ENCODE peak calls at places on chromosomes 3 and 15, in eight cellular contexts. G, C, W, L, V, N, D and R are unnamed samples.

GRCh38 chr3:161371441-161372320 is at the start of gene SPTSSB:
- DNase-seq in G (peak), C (no peak), W (no peak), L (peak), V (no peak), N (peak), D (no peak), R (peak)

GRCh38 chr15:38048001-38048455 is 113.6 kb downstream of the TMCO5A start:
- DNase-seq in G (no peak), C (no peak), W (no peak), L (no peak), V (no peak), N (no peak), D (no peak), R (no peak)

GRCh38 chr3:97821413-97821809 is 400 bp upstream of the CRYBG3 start:
- DNase-seq in G (peak), C (no peak), W (no peak), L (peak), V (no peak), N (no peak), D (peak), R (peak)

GRCh38 chr15:31263751-31264533 is 62.7 kb upstream of the KLF13 start:
- DNase-seq in G (peak), C (no peak), W (peak), L (peak), V (no peak), N (peak), D (no peak), R (peak)

GRCh38 chr3:27794211-27794610 is 72.1 kb upstream of the EOMES start:
- DNase-seq in G (no peak), C (no peak), W (no peak), L (no peak), V (no peak), N (no peak), D (no peak), R (no peak)

GRCh38 chr3:20729185-20729584 is 543.2 kb upstream of the SGO1 start:
- DNase-seq in G (no peak), C (no peak), W (no peak), L (no peak), V (no peak), N (no peak), D (no peak), R (no peak)

GRCh38 chr3:58333206-58334012 is 717 bp downstream of the PXK start:
- DNase-seq in G (peak), C (no peak), W (no peak), L (no peak), V (no peak), N (peak), D (peak), R (no peak)

GRCh38 chr15:25066708-25067107 is 111.9 kb downstream of the SNRPN start:
- DNase-seq in G (no peak), C (no peak), W (no peak), L (no peak), V (no peak), N (no peak), D (no peak), R (no peak)

GRCh38 chr3:83034806-83035703 is 1273.6 kb upstream of the GBE1 start:
- DNase-seq in G (no peak), C (no peak), W (no peak), L (no peak), V (no peak), N (no peak), D (no peak), R (no peak)

GRCh38 chr15:58357529-58358476 is 74.0 kb upstream of the LIPC start:
- DNase-seq in G (peak), C (peak), W (no peak), L (no peak), V (no peak), N (peak), D (no peak), R (no peak)

GRCh38 chr3:190172751-190173150 is 52.1 kb upstream of the P3H2 start:
- DNase-seq in G (no peak), C (peak), W (no peak), L (no peak), V (no peak), N (no peak), D (no peak), R (no peak)

GRCh38 chr3:123392871-123393620 is 55.8 kb downstream of the ADCY5 start:
- DNase-seq in G (no peak), C (no peak), W (no peak), L (no peak), V (no peak), N (no peak), D (peak), R (no peak)

GRCh38 chr15:89399390-89400120 is 64.9 kb upstream of the POLG start:
- DNase-seq in G (no peak), C (no peak), W (no peak), L (no peak), V (no peak), N (peak), D (no peak), R (no peak)

GRCh38 chr3:97974996-97975395 is 2.8 kb upstream of the RIOX2 start:
- DNase-seq in G (no peak), C (no peak), W (no peak), L (no peak), V (no peak), N (no peak), D (no peak), R (no peak)

GRCh38 chr15:57624730-57625129 is 33.0 kb downstream of the MYZAP start:
- DNase-seq in G (no peak), C (no peak), W (no peak), L (no peak), V (no peak), N (no peak), D (no peak), R (no peak)

GRCh38 chr3:119173325-119173724 is at the start of gene UPK1B:
- DNase-seq in G (no peak), C (no peak), W (no peak), L (no peak), V (no peak), N (no peak), D (no peak), R (no peak)

GRCh38 chr15:58065011-58065444 is 483 bp downstream of the ALDH1A2 start:
- DNase-seq in G (peak), C (no peak), W (no peak), L (no peak), V (no peak), N (no peak), D (no peak), R (peak)

GRCh38 chr3:37223084-37223975 is 48.9 kb upstream of the LRRFIP2 start:
- DNase-seq in G (no peak), C (peak), W (no peak), L (no peak), V (no peak), N (peak), D (peak), R (no peak)

GRCh38 chr3:42066516-42067181 is 24.5 kb upstream of the TRAK1 start:
- DNase-seq in G (no peak), C (peak), W (no peak), L (no peak), V (no peak), N (peak), D (no peak), R (no peak)

GRCh38 chr15:70504305-70504951 is 258.9 kb downstream of the UACA start:
- DNase-seq in G (peak), C (peak), W (no peak), L (no peak), V (no peak), N (peak), D (peak), R (peak)

GRCh38 chr3:49937081-49937480 is 2.9 kb upstream of the RBM6 start:
- DNase-seq in G (no peak), C (no peak), W (no peak), L (no peak), V (no peak), N (no peak), D (no peak), R (no peak)

GRCh38 chr3:149080699-149081091 is 5.6 kb downstream of the HLTF start:
- DNase-seq in G (no peak), C (peak), W (no peak), L (no peak), V (no peak), N (peak), D (no peak), R (no peak)

GRCh38 chr3:66098436-66098835 is 59.7 kb upstream of the MAGI1 start:
- DNase-seq in G (no peak), C (peak), W (no peak), L (no peak), V (no peak), N (peak), D (no peak), R (no peak)

GRCh38 chr15:58864602-58865419 is 68.7 kb downstream of the SLTM start:
- DNase-seq in G (no peak), C (no peak), W (no peak), L (no peak), V (no peak), N (no peak), D (no peak), R (peak)

GRCh38 chr3:127363171-127363570 is 75.3 kb upstream of the PRR20G start:
- DNase-seq in G (no peak), C (no peak), W (no peak), L (no peak), V (no peak), N (no peak), D (no peak), R (no peak)

GRCh38 chr15:70023769-70024491 is 73.8 kb downstream of the TLE3 start:
- DNase-seq in G (no peak), C (peak), W (no peak), L (no peak), V (peak), N (peak), D (peak), R (peak)